ENCODE peak calls at places on chromosome 5, in nine cellular contexts. One of them, this sample, is unnamed.

GRCh38 chr5:94872526-94872925 is 254.1 kb downstream of the SLF1 start:
- DNase-seq in activated CD4-positive, CD25-positive, alpha-beta regulatory T cell treated with anti-CD3 and anti-CD28 coated beads, Interleukin-2, amount 50 U/mL, for 72 hours: no peak
- DNase-seq in C1 segment of cervical spinal cord: no peak
- DNase-seq in frontal cortex: no peak
- DNase-seq in Ammon's horn: peak; percentile 11
- DNase-seq in SW480: no peak
- DNase-seq in kidney epithelial cell: no peak
- DNase-seq in LoVo: no peak
- DNase-seq in substantia nigra: no peak
- DNase-seq in this sample: no peak

GRCh38 chr5:82100303-82101077 is 128.7 kb downstream of the ATG10 start:
- DNase-seq in activated CD4-positive, CD25-positive, alpha-beta regulatory T cell treated with anti-CD3 and anti-CD28 coated beads, Interleukin-2, amount 50 U/mL, for 72 hours: no peak
- DNase-seq in C1 segment of cervical spinal cord: no peak
- DNase-seq in frontal cortex: no peak
- DNase-seq in Ammon's horn: peak; percentile 5
- DNase-seq in SW480: no peak
- DNase-seq in kidney epithelial cell: peak; percentile 92
- DNase-seq in LoVo: no peak
- DNase-seq in substantia nigra: no peak
- DNase-seq in this sample: no peak

GRCh38 chr5:132471944-132472343 is 18.6 kb downstream of the IRF1 start:
- DNase-seq in activated CD4-positive, CD25-positive, alpha-beta regulatory T cell treated with anti-CD3 and anti-CD28 coated beads, Interleukin-2, amount 50 U/mL, for 72 hours: peak; percentile 27
- DNase-seq in C1 segment of cervical spinal cord: no peak
- DNase-seq in frontal cortex: no peak
- DNase-seq in Ammon's horn: no peak
- DNase-seq in SW480: no peak
- DNase-seq in kidney epithelial cell: no peak
- DNase-seq in LoVo: no peak
- DNase-seq in substantia nigra: no peak
- DNase-seq in this sample: no peak

GRCh38 chr5:54696931-54697330 is 179.4 kb downstream of the SNX18 start:
- DNase-seq in activated CD4-positive, CD25-positive, alpha-beta regulatory T cell treated with anti-CD3 and anti-CD28 coated beads, Interleukin-2, amount 50 U/mL, for 72 hours: no peak
- DNase-seq in C1 segment of cervical spinal cord: no peak
- DNase-seq in frontal cortex: no peak
- DNase-seq in Ammon's horn: peak; percentile 61
- DNase-seq in SW480: no peak
- DNase-seq in kidney epithelial cell: no peak
- DNase-seq in LoVo: no peak
- DNase-seq in substantia nigra: peak; percentile 4
- DNase-seq in this sample: no peak

GRCh38 chr5:121954086-121954485 is 7.7 kb upstream of the SRFBP1 start:
- DNase-seq in activated CD4-positive, CD25-positive, alpha-beta regulatory T cell treated with anti-CD3 and anti-CD28 coated beads, Interleukin-2, amount 50 U/mL, for 72 hours: no peak
- DNase-seq in C1 segment of cervical spinal cord: no peak
- DNase-seq in frontal cortex: no peak
- DNase-seq in Ammon's horn: no peak
- DNase-seq in SW480: no peak
- DNase-seq in kidney epithelial cell: no peak
- DNase-seq in LoVo: no peak
- DNase-seq in substantia nigra: no peak
- DNase-seq in this sample: no peak

GRCh38 chr5:53779541-53779981 is 219.1 kb downstream of the NDUFS4 start:
- DNase-seq in activated CD4-positive, CD25-positive, alpha-beta regulatory T cell treated with anti-CD3 and anti-CD28 coated beads, Interleukin-2, amount 50 U/mL, for 72 hours: no peak
- DNase-seq in C1 segment of cervical spinal cord: no peak
- DNase-seq in frontal cortex: no peak
- DNase-seq in Ammon's horn: peak; percentile 7
- DNase-seq in SW480: no peak
- DNase-seq in kidney epithelial cell: peak; percentile 23
- DNase-seq in LoVo: no peak
- DNase-seq in substantia nigra: no peak
- DNase-seq in this sample: no peak

GRCh38 chr5:53790026-53790425 is 229.6 kb downstream of the NDUFS4 start:
- DNase-seq in activated CD4-positive, CD25-positive, alpha-beta regulatory T cell treated with anti-CD3 and anti-CD28 coated beads, Interleukin-2, amount 50 U/mL, for 72 hours: no peak
- DNase-seq in C1 segment of cervical spinal cord: no peak
- DNase-seq in frontal cortex: no peak
- DNase-seq in Ammon's horn: no peak
- DNase-seq in SW480: no peak
- DNase-seq in kidney epithelial cell: no peak
- DNase-seq in LoVo: no peak
- DNase-seq in substantia nigra: no peak
- DNase-seq in this sample: no peak

GRCh38 chr5:92544042-92544441 is 1037.0 kb downstream of the NR2F1-AS1 start:
- DNase-seq in activated CD4-positive, CD25-positive, alpha-beta regulatory T cell treated with anti-CD3 and anti-CD28 coated beads, Interleukin-2, amount 50 U/mL, for 72 hours: no peak
- DNase-seq in C1 segment of cervical spinal cord: no peak
- DNase-seq in frontal cortex: no peak
- DNase-seq in Ammon's horn: no peak
- DNase-seq in SW480: no peak
- DNase-seq in kidney epithelial cell: no peak
- DNase-seq in LoVo: no peak
- DNase-seq in substantia nigra: no peak
- DNase-seq in this sample: no peak

GRCh38 chr5:7762267-7762666 is 88.7 kb downstream of the CFAP90 start:
- DNase-seq in activated CD4-positive, CD25-positive, alpha-beta regulatory T cell treated with anti-CD3 and anti-CD28 coated beads, Interleukin-2, amount 50 U/mL, for 72 hours: no peak
- DNase-seq in C1 segment of cervical spinal cord: no peak
- DNase-seq in frontal cortex: no peak
- DNase-seq in Ammon's horn: no peak
- DNase-seq in SW480: peak; percentile 36
- DNase-seq in kidney epithelial cell: no peak
- DNase-seq in LoVo: no peak
- DNase-seq in substantia nigra: no peak
- DNase-seq in this sample: no peak